ENCODE peak calls at places on chromosomes 4 and X, in eight cellular contexts. B, Y, T, J, G, X, N and D are unnamed samples. For H3K9me3, the result is how much of the 10 kb centered on the place peaks cover.

GRCh38 chr4:26015133-26015651 is 101.2 kb downstream of the SMIM20 start:
- DNase-seq in X (no peak), G (peak), N (peak), T (no peak), B (no peak), J (no peak), Y (no peak), D (peak)

GRCh38 chr4:109410776-109411175 is 22.8 kb upstream of the SEC24B start:
- DNase-seq in G (no peak), X (no peak), T (no peak), N (no peak), B (no peak), Y (no peak), J (peak), D (no peak)

GRCh38 chr4:10981611-10982010 is 297.0 kb upstream of the CLNK start:
- DNase-seq in N (no peak), Y (no peak), T (no peak), X (no peak), G (no peak), J (no peak), B (no peak), D (no peak)

GRCh38 chrX:108126661-108127060 is 35.1 kb downstream of the ATG4A start:
- DNase-seq in B (no peak), Y (no peak), G (no peak), N (no peak), T (no peak), X (no peak), J (no peak), D (no peak)

GRCh38 chrX:13763489-13763888 is 28.9 kb downstream of the OFD1 start:
- DNase-seq in G (peak), X (peak), T (no peak), N (no peak), Y (no peak), J (no peak), B (peak), D (no peak)

GRCh38 chr4:76772498-76773106 is 125.3 kb downstream of the SOWAHB start:
- DNase-seq in G (no peak), X (no peak), B (no peak), N (no peak), J (no peak), Y (no peak), T (no peak), D (no peak)

GRCh38 chrX:117973175-117974075 is 143.2 kb downstream of the KLHL13 start:
- DNase-seq in J (no peak), N (no peak), T (no peak), G (no peak), B (no peak), X (no peak), Y (no peak), D (no peak)

GRCh38 chrX:138001219-138001618 is 435.3 kb downstream of the ZIC3 start:
- DNase-seq in T (no peak), N (no peak), X (no peak), Y (no peak), B (no peak), G (no peak), J (no peak), D (no peak)

GRCh38 chr4:125105561-125105960 is 209.2 kb upstream of the FAT4 start:
- DNase-seq in B (no peak), X (no peak), J (no peak), G (no peak), T (no peak), N (no peak), Y (no peak), D (no peak)

GRCh38 chr4:123244233-123244632 is 152.4 kb upstream of the SPRY1 start:
- DNase-seq in X (peak), N (peak), T (no peak), Y (peak), J (no peak), B (peak), G (peak), D (peak)

GRCh38 chr4:40648742-40649281 is 19.1 kb upstream of the RBM47 start:
- DNase-seq in B (no peak), N (peak), G (peak), J (no peak), X (peak), T (no peak), Y (peak), D (no peak)

GRCh38 chr4:146450524-146450923 is 71.2 kb downstream of the SLC10A7 start:
- DNase-seq in B (no peak), Y (no peak), N (no peak), T (no peak), X (no peak), J (no peak), G (no peak), D (no peak)

GRCh38 chr4:106604319-106605051 is 235.9 kb upstream of the GIMD1 start:
- DNase-seq in N (no peak), T (no peak), X (no peak), G (no peak), Y (no peak), B (no peak), J (no peak), D (no peak)

GRCh38 chrX:41148553-41148952 is 63.3 kb downstream of the USP9X start:
- DNase-seq in B (no peak), T (peak), X (no peak), G (no peak), N (no peak), Y (no peak), J (no peak), D (no peak)

GRCh38 chr4:65669008-65669971 is 999 bp downstream of the EPHA5 start:
- DNase-seq in X (no peak), Y (no peak), N (peak), B (no peak), G (no peak), J (no peak), T (no peak), D (no peak)

GRCh38 chr4:123430031-123430430 is 33.4 kb downstream of the SPRY1 start:
- DNase-seq in N (no peak), T (no peak), G (no peak), B (no peak), X (no peak), J (no peak), Y (no peak), D (no peak)

DNA sequence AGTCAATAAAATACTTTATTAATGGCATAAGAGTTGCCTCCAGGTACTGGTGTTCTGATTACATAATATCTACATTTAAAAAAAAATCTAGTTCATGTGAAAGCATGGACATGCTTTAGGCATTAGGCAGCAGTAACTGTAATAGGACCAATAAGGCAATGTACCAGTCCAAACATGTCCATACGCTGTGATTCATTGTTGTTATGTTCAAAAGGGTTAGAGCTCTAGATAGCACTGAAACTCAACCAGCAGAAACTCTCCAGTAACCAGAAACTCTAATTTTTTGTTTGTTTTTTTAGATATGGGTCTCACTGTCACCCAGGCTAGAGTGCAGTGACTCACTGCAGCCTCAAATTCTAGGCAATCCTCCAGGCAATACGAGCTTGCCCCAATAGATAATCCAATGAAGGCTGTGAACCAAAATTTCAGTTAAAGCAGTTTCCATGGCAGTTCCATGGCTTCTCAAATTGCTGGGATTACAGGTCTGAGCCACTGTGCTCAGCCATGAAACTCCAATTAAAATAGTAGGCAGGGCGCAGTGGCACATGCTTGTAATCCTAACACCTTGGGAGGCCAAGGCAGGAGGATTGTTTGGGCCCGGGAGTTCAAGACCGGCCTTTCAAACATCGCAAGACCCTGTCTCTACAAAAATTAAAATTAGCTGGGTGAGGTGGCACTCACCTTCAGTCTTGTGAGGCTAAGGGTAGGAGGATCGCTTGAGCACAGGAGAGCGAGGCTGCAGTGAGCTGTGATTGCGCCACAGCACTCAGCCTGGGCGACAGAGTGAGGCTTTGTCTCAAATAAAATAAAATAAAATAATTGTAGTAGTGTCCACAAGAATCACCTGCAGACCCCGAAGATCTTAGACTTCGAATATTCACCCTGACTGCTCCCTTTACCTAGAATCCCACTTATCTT is 36.3 kb downstream of the MGARP start:
- DNase-seq in G (no peak), B (no peak), X (no peak), Y (no peak), J (no peak), T (no peak), N (no peak), D (peak)
- TF ChIP-seq POLR2A in G (no peak), B (no peak), X (no peak), Y (no peak), J (no peak), T (no peak), N (no peak), D (no peak)

GRCh38 chr4:183986645-183987528 is 81.8 kb downstream of the STOX2 start:
- DNase-seq in B (no peak), T (no peak), J (no peak), G (no peak), N (no peak), X (no peak), Y (no peak), D (no peak)

GRCh38 chr4:183989471-183989870 is 84.4 kb downstream of the STOX2 start:
- DNase-seq in G (no peak), J (no peak), X (no peak), Y (no peak), B (no peak), T (no peak), N (no peak), D (no peak)

GRCh38 chr4:183988874-183989273 is 83.8 kb downstream of the STOX2 start:
- DNase-seq in N (no peak), B (no peak), Y (no peak), X (no peak), G (no peak), J (no peak), T (no peak), D (no peak)

GRCh38 chr4:183987529-183987946 is 82.4 kb downstream of the STOX2 start:
- DNase-seq in X (peak), Y (peak), J (peak), G (peak), N (peak), T (peak), B (peak), D (peak)

GRCh38 chr4:183987987-183988392 is 82.9 kb downstream of the STOX2 start:
- DNase-seq in Y (peak), X (peak), N (peak), T (peak), B (peak), J (peak), G (peak), D (peak)
- H3K27ac ChIP-seq in Y (peak), X (peak), N (peak), T (peak), B (peak), J (peak), G (peak), D (peak)

GRCh38 chr4:256492-256891 is 48.8 kb downstream of the ZNF732 start:
- DNase-seq in N (no peak), J (no peak), G (no peak), Y (no peak), B (no peak), T (no peak), X (no peak), D (no peak)

GRCh38 chr4:252065-252601 is 53.1 kb downstream of the ZNF732 start:
- DNase-seq in J (no peak), G (no peak), X (no peak), B (no peak), Y (no peak), T (no peak), N (no peak), D (no peak)

DNA sequence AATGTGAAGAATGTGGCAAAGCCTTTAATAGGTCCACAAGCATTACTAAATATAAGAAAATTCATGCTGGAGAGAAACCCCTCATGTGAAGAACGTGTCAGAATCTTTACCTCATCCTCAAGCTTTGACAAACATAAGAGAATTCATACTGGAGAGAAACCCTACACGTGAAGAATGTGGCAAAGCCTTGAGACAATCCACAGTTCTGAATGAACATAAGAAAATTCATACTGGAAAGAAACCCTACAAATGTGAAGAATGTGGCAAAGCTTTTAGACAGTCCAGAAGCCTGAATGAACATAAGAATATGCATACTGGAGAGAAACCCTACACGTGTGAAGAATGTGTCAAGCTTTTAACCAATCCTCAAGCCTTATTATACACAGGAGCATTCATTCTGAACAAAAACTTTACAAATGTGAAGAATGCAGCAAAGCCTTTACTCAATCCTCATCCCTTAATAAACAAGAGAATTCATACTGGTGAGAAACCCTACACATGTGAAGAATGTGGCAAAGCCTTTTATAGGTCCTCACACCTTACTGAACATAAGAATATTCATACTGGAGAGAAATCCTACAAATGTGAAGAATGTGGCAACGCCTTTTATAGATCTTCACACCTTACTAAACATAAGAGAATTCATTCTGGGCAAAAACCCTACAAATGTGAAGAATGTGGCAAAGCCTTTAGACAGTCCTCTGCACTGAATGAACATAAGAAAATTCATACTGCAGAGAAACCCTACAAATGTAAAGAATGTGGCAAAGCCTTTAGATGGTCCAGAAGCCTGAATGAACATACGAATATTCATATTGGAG is 51.1 kb downstream of the ZNF732 start:
- DNase-seq in X (no peak), G (no peak), N (no peak), T (no peak), B (no peak), J (no peak), Y (no peak), D (no peak)
- H3K9me3 ChIP-seq in X (half or more), G (half or more), N (half or more), T (under half), B (under half), J (under half), Y (half or more), D (half or more)

GRCh38 chr4:6640292-6641163 is at the start of gene MRFAP1:
- DNase-seq in T (peak), B (peak), Y (peak), J (peak), X (peak), G (peak), N (peak), D (peak)
- TF ChIP-seq POLR2A in T (peak), B (peak), Y (peak), J (peak), X (peak), G (peak), N (peak), D (no peak)

GRCh38 chr4:158812133-158812532 is 43.3 kb downstream of the FNIP2 start:
- DNase-seq in Y (no peak), J (no peak), G (no peak), X (no peak), B (no peak), N (no peak), T (no peak), D (no peak)
- H3K27ac ChIP-seq in Y (peak), J (no peak), G (peak), X (peak), B (peak), N (peak), T (no peak), D (peak)

GRCh38 chr4:127846765-127847164 is 33.9 kb upstream of the PLK4 start:
- DNase-seq in G (no peak), B (no peak), T (no peak), X (no peak), N (no peak), J (no peak), Y (no peak), D (no peak)
- H3K9me3 ChIP-seq in G (half or more), B (under half), T (under half), X (under half), N (under half), J (under half), Y (under half), D (under half)

DNA sequence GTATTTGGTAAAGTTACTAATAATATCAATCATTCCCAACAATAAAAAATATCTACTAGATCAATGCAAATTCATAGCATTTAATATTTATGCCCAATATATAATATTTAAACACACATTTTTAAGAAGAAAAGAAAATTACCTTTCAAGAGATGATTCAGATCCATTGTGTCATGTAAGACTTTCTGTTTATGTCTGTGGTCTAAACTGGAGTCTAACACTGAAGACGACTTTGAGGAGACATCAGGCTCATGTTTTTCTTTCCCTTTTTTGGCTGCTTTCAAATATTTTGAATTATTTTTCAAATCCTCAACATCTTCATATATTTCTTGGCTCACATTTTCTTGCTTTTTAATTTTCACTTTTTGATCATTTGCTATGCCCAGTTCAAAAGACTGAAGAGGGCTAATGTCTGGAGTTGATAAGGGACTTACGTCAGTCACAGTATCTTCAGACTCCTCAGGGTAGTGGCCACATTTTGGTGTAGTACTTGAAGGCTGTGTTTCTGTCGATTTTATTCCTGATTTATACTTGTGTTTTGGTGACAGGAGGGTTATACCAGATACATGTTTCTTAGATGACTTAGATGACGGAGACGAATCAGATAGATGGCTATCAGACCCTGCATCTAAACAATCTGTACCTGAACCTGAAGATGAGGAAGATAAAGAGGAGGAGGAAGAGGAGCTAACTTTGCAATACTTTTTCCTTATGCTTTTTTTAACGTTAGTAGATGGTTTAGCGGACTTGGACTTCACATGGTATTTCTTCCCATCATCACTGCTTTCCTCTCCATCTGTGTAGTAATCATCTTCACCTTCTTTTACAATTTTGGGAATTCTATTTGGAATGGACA is 13.6 kb downstream of the CFAP97 start:
- DNase-seq in T (no peak), B (no peak), X (no peak), N (no peak), G (no peak), J (no peak), Y (no peak), D (no peak)
- TF ChIP-seq POLR2A in T (no peak), B (no peak), X (no peak), N (no peak), G (no peak), J (no peak), Y (no peak), D (no peak)

DNA sequence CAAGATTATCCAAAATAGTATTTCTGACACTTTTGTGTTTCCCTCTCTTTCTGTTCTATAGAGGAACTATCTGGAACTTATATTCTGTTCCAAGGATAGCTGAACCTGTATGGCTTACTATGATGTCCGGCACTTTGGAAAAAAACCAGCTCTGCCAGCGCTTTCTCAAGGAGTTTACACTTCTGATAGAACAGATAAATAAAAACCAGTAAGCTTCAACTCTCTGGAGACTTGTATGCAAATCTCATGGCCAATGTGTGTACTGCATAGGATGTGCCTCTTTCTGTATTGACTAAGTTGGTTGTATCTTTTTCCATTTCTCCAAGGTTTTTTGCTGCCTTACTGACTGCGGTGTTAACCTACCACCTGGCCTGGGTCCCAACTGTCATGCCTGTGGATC is 92.5 kb downstream of the FNIP2 start:
- DNase-seq in X (no peak), T (no peak), B (no peak), Y (no peak), G (no peak), N (no peak), J (no peak), D (no peak)
- H3K27ac ChIP-seq in X (no peak), T (no peak), B (no peak), Y (no peak), G (no peak), N (no peak), J (no peak), D (no peak)

GRCh38 chrX:70092247-70092646 is 30.0 kb downstream of the OTUD6A start:
- DNase-seq in X (no peak), B (no peak), N (no peak), Y (no peak), T (no peak), J (no peak), G (no peak), D (no peak)

GRCh38 chrX:70087857-70088256 is 25.6 kb downstream of the OTUD6A start:
- DNase-seq in Y (no peak), J (no peak), B (no peak), T (no peak), G (peak), N (no peak), X (no peak), D (peak)

GRCh38 chrX:70089575-70090297 is 27.5 kb downstream of the OTUD6A start:
- DNase-seq in G (peak), X (no peak), B (no peak), T (no peak), J (no peak), Y (no peak), N (no peak), D (no peak)

GRCh38 chrX:70088281-70088680 is 26.0 kb downstream of the OTUD6A start:
- DNase-seq in B (no peak), N (no peak), X (no peak), G (no peak), Y (no peak), J (no peak), T (no peak), D (no peak)

DNA sequence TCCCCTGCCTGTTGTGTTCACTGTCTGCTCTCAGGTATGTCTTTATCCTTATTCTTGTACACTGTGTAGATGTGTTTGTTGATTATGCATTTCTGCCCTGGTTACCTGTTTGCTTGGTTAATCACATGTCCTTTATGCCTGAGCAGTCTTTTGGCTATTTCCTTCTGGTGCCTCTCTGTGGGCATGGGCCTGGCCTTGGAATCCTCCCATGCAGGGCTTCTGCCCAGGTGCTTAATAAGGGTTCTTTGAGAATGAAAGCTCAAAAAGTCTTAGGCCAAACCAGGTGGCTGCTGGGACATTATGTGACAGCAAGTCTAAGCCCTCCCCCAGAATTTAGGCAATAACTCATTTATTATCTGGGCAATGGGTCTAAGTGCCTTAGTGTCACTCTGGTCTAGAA is 26.5 kb downstream of the OTUD6A start:
- DNase-seq in Y (no peak), T (no peak), J (no peak), X (no peak), B (no peak), N (no peak), G (no peak), D (no peak)
- H3K9me3 ChIP-seq in Y (under half), T (under half), J (under half), X (under half), B (under half), N (under half), G (under half), D (under half)